ENCODE peak calls at places on chromosomes 7 and 10, in four cellular contexts. A is CD4-positive, alpha-beta T cell; H is RCC 7860; G is uterus. K is an unnamed sample.

GRCh38 chr10:52561322-52561721 is 211.3 kb downstream of the MBL2 start:
- DNase-seq in A (no peak), H (no peak), G (no peak), K (no peak)

GRCh38 chr7:108456845-108457540 is 757 bp upstream of the NRCAM start:
- DNase-seq in A (no peak), H (no peak), G (no peak), K (no peak)

GRCh38 chr7:123770378-123770777 is 21.6 kb upstream of the WASL start:
- DNase-seq in A (no peak), H (peak), G (no peak), K (no peak)

GRCh38 chr7:46844486-46844885 is 737.4 kb downstream of the TNS3 start:
- DNase-seq in A (no peak), H (no peak), G (no peak), K (no peak)

GRCh38 chr10:33412261-33413092 is 78.0 kb upstream of the NRP1 start:
- DNase-seq in A (no peak), H (peak), G (peak), K (no peak)

GRCh38 chr10:32972454-32972853 is 14.4 kb upstream of the ITGB1 start:
- DNase-seq in A (no peak), H (no peak), G (no peak), K (no peak)

GRCh38 chr10:110681023-110681681 is 37.0 kb downstream of the RBM20 start:
- DNase-seq in A (peak), H (peak), G (no peak), K (peak)

GRCh38 chr7:46909601-46910051 is 672.3 kb downstream of the TNS3 start:
- DNase-seq in A (no peak), H (peak), G (no peak), K (no peak)